ENCODE peak calls at places on chromosomes 16 and 17, in six cellular contexts. One of them, this sample, is unnamed. For H3K36me3 and H3K4me1, the result is how much of the 10 kb centered on the place peaks cover.

GRCh38 chr17:82497483-82498405 is 21.8 kb upstream of the FOXK2 start:
- DNase-seq in HCT116: no peak
- DNase-seq in GM12878: no peak
- DNase-seq in K562: no peak
- DNase-seq in H1: no peak
- DNase-seq in HepG2: no peak
- DNase-seq in this sample: no peak

GRCh38 chr16:1158456-1159324 is 5.8 kb downstream of the CACNA1H start:
- DNase-seq in HCT116: no peak
- DNase-seq in GM12878: no peak
- DNase-seq in K562: peak
- DNase-seq in H1: no peak
- DNase-seq in HepG2: peak
- DNase-seq in this sample: no peak

GRCh38 chr17:32191306-32191705 is 49.0 kb downstream of the RHOT1 start:
- DNase-seq in HCT116: no peak
- DNase-seq in GM12878: no peak
- DNase-seq in K562: no peak
- DNase-seq in H1: no peak
- DNase-seq in HepG2: no peak
- DNase-seq in this sample: no peak

GRCh38 chr17:2749058-2749783 is at the start of gene CCDC92B:
- DNase-seq in HCT116: no peak
- DNase-seq in GM12878: no peak
- DNase-seq in K562: no peak
- DNase-seq in H1: no peak
- DNase-seq in HepG2: no peak
- DNase-seq in this sample: no peak

GRCh38 chr17:9932481-9932880 is 27.4 kb upstream of the RCVRN start:
- DNase-seq in HCT116: no peak
- DNase-seq in GM12878: no peak
- DNase-seq in K562: no peak
- DNase-seq in H1: no peak
- DNase-seq in HepG2: no peak
- DNase-seq in this sample: no peak

GRCh38 chr17:2239882-2240430 is 63.6 kb downstream of the SMG6 start:
- DNase-seq in HCT116: no peak
- DNase-seq in GM12878: peak
- DNase-seq in K562: no peak
- DNase-seq in H1: no peak
- DNase-seq in HepG2: no peak
- DNase-seq in this sample: no peak

GRCh38 chr17:10063730-10064221 is 134.6 kb downstream of the GAS7 start:
- DNase-seq in HCT116: no peak
- DNase-seq in GM12878: peak
- DNase-seq in K562: no peak
- DNase-seq in H1: no peak
- DNase-seq in HepG2: no peak
- DNase-seq in this sample: no peak

GRCh38 chr17:59829217-59830006 is 63.3 kb downstream of the TUBD1 start:
- DNase-seq in HCT116: peak
- DNase-seq in GM12878: peak
- DNase-seq in K562: peak
- DNase-seq in H1: no peak
- DNase-seq in HepG2: peak
- DNase-seq in this sample: no peak

GRCh38 chr17:74137416-74137815 is 66.1 kb upstream of the RPL38 start:
- DNase-seq in HCT116: no peak
- DNase-seq in GM12878: no peak
- DNase-seq in K562: no peak
- DNase-seq in H1: no peak
- DNase-seq in HepG2: no peak
- DNase-seq in this sample: no peak

GRCh38 chr17:2049333-2050245 is 5.3 kb upstream of the HIC1 start:
- DNase-seq in HCT116: no peak
- DNase-seq in GM12878: no peak
- DNase-seq in K562: peak
- DNase-seq in H1: no peak
- DNase-seq in HepG2: no peak
- DNase-seq in this sample: no peak

GRCh38 chr16:57815987-57816745 is 13.9 kb upstream of the KIFC3 start:
- DNase-seq in HCT116: peak
- DNase-seq in GM12878: no peak
- DNase-seq in K562: peak
- DNase-seq in H1: no peak
- DNase-seq in HepG2: no peak
- DNase-seq in this sample: no peak

GRCh38 chr17:69511244-69511643 is 96.7 kb downstream of the MAP2K6 start:
- DNase-seq in HCT116: no peak
- DNase-seq in GM12878: no peak
- DNase-seq in K562: no peak
- DNase-seq in H1: no peak
- DNase-seq in HepG2: no peak
- DNase-seq in this sample: no peak

GRCh38 chr17:76104140-76104895 is 731 bp upstream of the EXOC7 start:
- DNase-seq in HCT116: no peak
- DNase-seq in GM12878: no peak
- DNase-seq in K562: no peak
- DNase-seq in H1: no peak
- DNase-seq in HepG2: peak
- DNase-seq in this sample: no peak

GRCh38 chr16:53089434-53090270 is 34.9 kb downstream of the CHD9 start:
- DNase-seq in HCT116: no peak
- DNase-seq in GM12878: no peak
- DNase-seq in K562: no peak
- DNase-seq in H1: no peak
- DNase-seq in HepG2: peak
- DNase-seq in this sample: peak

GRCh38 chr17:8499614-8500013 is 63.9 kb downstream of the NDEL1 start:
- DNase-seq in HCT116: no peak
- DNase-seq in GM12878: no peak
- DNase-seq in K562: no peak
- DNase-seq in H1: no peak
- DNase-seq in HepG2: no peak
- DNase-seq in this sample: no peak

GRCh38 chr17:74843352-74843627 is 16.4 kb downstream of the GRIN2C start:
- DNase-seq in HCT116: no peak
- DNase-seq in GM12878: no peak
- DNase-seq in K562: no peak
- DNase-seq in H1: no peak
- DNase-seq in HepG2: no peak
- DNase-seq in this sample: no peak

GRCh38 chr17:47999612-48000011 is 28.7 kb downstream of the CDK5RAP3 start:
- DNase-seq in HCT116: no peak
- DNase-seq in GM12878: no peak
- DNase-seq in K562: no peak
- DNase-seq in H1: no peak
- DNase-seq in HepG2: no peak
- DNase-seq in this sample: no peak

GRCh38 chr17:18981642-18982424 is 22.7 kb downstream of the FAM83G start:
- DNase-seq in HCT116: peak
- DNase-seq in GM12878: no peak
- DNase-seq in K562: peak
- DNase-seq in H1: no peak
- DNase-seq in HepG2: peak
- DNase-seq in this sample: no peak

GRCh38 chr16:89359296-89360147 is 130.8 kb downstream of the ANKRD11 start:
- DNase-seq in HCT116: no peak
- DNase-seq in GM12878: no peak
- DNase-seq in K562: no peak
- DNase-seq in H1: no peak
- DNase-seq in HepG2: no peak
- DNase-seq in this sample: no peak

GRCh38 chr16:57624044-57624688 is 4.3 kb upstream of the ADGRG1 start:
- DNase-seq in HCT116: no peak
- DNase-seq in GM12878: no peak
- DNase-seq in K562: no peak
- DNase-seq in H1: no peak
- DNase-seq in HepG2: peak
- DNase-seq in this sample: no peak

GRCh38 chr17:40901981-40902862 is 17.2 kb upstream of the KRT20 start:
- DNase-seq in HCT116: peak
- DNase-seq in GM12878: no peak
- DNase-seq in K562: no peak
- DNase-seq in H1: no peak
- DNase-seq in HepG2: peak
- DNase-seq in this sample: no peak

GRCh38 chr16:57752581-57753447 is 17.2 kb downstream of the KATNB1 start:
- DNase-seq in HCT116: no peak
- DNase-seq in GM12878: no peak
- DNase-seq in K562: no peak
- DNase-seq in H1: no peak
- DNase-seq in HepG2: no peak
- DNase-seq in this sample: no peak

GRCh38 chr17:82031885-82032627 is 578 bp downstream of the RAC3 start:
- DNase-seq in HCT116: no peak
- DNase-seq in GM12878: no peak
- DNase-seq in K562: peak
- DNase-seq in H1: no peak
- DNase-seq in HepG2: no peak
- DNase-seq in this sample: no peak

GRCh38 chr16:62548095-62548494 is 511.9 kb upstream of the CDH8 start:
- DNase-seq in HCT116: no peak
- DNase-seq in GM12878: no peak
- DNase-seq in K562: no peak
- DNase-seq in H1: peak
- DNase-seq in HepG2: no peak
- DNase-seq in this sample: no peak

GRCh38 chr16:5709889-5710288 is 612.3 kb upstream of the EEF2KMT start:
- DNase-seq in HCT116: no peak
- DNase-seq in GM12878: no peak
- DNase-seq in K562: no peak
- DNase-seq in H1: peak
- DNase-seq in HepG2: no peak
- DNase-seq in this sample: peak

GRCh38 chr17:50803676-50804075 is 31.7 kb upstream of the WFIKKN2 start:
- DNase-seq in HCT116: no peak
- DNase-seq in GM12878: no peak
- DNase-seq in K562: no peak
- DNase-seq in H1: no peak
- DNase-seq in HepG2: no peak
- DNase-seq in this sample: no peak

DNA sequence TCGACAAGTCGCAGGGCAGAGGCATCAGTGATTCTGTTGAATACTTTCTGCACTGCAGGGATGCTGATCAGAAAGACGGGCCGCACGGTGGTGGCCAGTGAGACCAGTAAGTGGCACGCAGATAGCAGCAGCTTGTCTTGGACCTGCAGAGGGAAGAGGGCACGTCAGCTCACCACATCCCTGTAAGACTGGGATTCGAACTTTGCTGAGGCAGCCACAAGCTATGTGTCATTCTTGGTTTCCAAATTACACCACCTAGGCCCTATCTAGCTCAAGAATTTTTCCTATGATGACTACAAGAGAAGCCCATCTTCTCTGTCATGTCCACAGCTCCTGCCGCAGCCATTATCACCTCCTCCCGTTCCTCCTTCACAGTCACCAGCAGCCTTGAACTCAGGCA is 49.4 kb upstream of the GSG1L start:
- DNase-seq in HCT116: no peak
- DNase-seq in GM12878: no peak
- DNase-seq in K562: no peak
- DNase-seq in H1: no peak
- DNase-seq in HepG2: no peak
- DNase-seq in this sample: no peak
- H3K36me3 ChIP-seq in HCT116: half or more
- H3K36me3 ChIP-seq in GM12878: under half
- H3K36me3 ChIP-seq in K562: half or more
- H3K36me3 ChIP-seq in H1: under half
- H3K36me3 ChIP-seq in HepG2: half or more
- H3K36me3 ChIP-seq in this sample: half or more

GRCh38 chr16:80023865-80024264 is 423.3 kb upstream of the MAF start:
- DNase-seq in HCT116: no peak
- DNase-seq in GM12878: no peak
- DNase-seq in K562: no peak
- DNase-seq in H1: no peak
- DNase-seq in HepG2: peak
- DNase-seq in this sample: no peak
- TF ChIP-seq ZNF274 in HCT116: no peak
- TF ChIP-seq ZNF274 in GM12878: no peak
- TF ChIP-seq ZNF274 in K562: no peak
- TF ChIP-seq ZNF274 in H1: no peak
- TF ChIP-seq ZNF274 in HepG2: no peak
- TF ChIP-seq ZNF274 in this sample: no peak

DNA sequence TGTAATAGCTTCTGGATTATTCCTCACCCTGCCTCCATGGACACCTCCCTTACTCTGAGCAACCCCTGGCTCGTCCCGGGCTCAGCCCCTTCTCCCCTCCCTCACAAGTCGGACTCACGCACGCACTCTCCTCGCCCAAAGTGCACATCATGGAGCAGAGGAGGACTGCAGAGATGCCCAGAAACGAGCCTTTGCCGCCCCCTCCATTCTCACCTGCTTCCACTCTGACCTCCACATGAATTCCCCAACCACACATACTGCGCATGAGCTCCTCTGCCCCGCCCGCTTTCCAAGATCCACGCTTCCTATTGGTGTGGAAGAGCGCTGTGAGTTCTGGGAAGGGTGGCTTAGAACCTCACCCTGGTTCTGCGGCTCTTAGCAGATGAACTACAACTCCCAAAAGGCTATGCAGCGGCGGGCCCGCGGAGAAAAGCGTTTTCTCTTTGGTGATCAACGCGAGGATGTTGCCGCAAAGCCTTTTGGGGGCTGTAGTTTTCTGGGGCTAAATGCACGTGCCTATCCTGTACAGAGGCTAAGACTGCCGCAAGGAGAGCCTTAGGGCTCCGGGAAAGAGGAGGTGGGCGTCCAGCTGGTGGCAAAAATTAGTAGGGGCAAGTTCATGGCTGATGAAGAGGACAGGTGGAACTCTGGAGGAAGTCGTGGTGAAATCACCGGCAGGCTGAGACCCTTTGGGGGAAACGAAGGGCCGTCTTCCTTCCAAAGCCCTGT is at the start of gene PHB1:
- DNase-seq in HCT116: peak
- DNase-seq in GM12878: peak
- DNase-seq in K562: peak
- DNase-seq in H1: peak
- DNase-seq in HepG2: peak
- DNase-seq in this sample: peak
- H3K4me1 ChIP-seq in HCT116: under half
- H3K4me1 ChIP-seq in GM12878: under half
- H3K4me1 ChIP-seq in K562: under half
- H3K4me1 ChIP-seq in H1: under half
- H3K4me1 ChIP-seq in HepG2: half or more
- H3K4me1 ChIP-seq in this sample: under half

DNA sequence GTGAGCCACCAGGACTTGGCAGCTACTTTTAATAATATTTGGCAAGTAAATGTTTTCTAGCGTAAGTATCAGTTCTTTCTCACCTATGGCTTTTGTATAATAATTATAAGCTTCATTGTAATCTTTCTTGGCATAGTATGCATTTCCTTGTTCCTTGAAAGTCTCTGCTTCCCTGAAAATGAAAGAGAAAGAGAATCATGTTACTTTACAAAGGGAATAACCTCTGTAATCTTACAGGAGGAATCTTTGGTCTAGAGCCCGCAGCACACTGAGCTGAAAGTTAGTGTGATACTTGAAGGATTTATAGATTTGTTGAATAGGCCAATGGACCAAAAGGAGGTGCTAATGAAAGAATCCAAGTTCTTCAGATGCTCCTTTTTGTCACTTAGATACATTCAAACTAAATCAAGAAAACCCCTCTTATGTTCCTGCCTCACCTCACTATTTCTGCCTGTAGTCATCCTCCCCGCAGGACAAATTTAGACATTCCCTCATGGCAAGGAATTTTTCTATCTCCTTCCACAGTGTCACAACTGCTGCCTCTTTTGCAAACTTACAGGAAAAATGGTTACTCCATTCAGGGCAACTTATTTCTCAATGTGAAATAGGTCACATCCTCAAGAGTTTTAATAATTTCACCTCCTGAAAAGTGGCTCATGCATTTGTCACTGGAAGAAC is 16.7 kb downstream of the DNAJC7 start:
- DNase-seq in HCT116: no peak
- DNase-seq in GM12878: no peak
- DNase-seq in K562: no peak
- DNase-seq in H1: no peak
- DNase-seq in HepG2: no peak
- DNase-seq in this sample: no peak
- H3K36me3 ChIP-seq in HCT116: under half
- H3K36me3 ChIP-seq in GM12878: under half
- H3K36me3 ChIP-seq in K562: half or more
- H3K36me3 ChIP-seq in H1: under half
- H3K36me3 ChIP-seq in HepG2: half or more
- H3K36me3 ChIP-seq in this sample: half or more